ENCODE peak calls at places on chromosomes 5 and 9, in five cellular contexts. One of them, this sample, is unnamed.

GRCh38 chr5:68122439-68122906 is 93.1 kb upstream of the PIK3R1 start:
- DNase-seq in A549: no peak
- DNase-seq in GM23338: no peak
- DNase-seq in SK-N-SH: no peak
- DNase-seq in K562: no peak
- DNase-seq in this sample: no peak

GRCh38 chr5:3740546-3741371 is 145.1 kb downstream of the IRX1 start:
- DNase-seq in GM23338: no peak
- DNase-seq in K562: no peak
- DNase-seq in SK-N-SH: no peak
- DNase-seq in A549: no peak
- DNase-seq in this sample: no peak

GRCh38 chr9:111807197-111807596 is 12.5 kb upstream of the SHOC1 start:
- DNase-seq in GM23338: no peak
- DNase-seq in A549: no peak
- DNase-seq in SK-N-SH: no peak
- DNase-seq in K562: no peak
- DNase-seq in this sample: no peak

GRCh38 chr5:90518666-90519065 is 10.7 kb downstream of the LYSMD3 start:
- DNase-seq in SK-N-SH: no peak
- DNase-seq in GM23338: no peak
- DNase-seq in A549: no peak
- DNase-seq in K562: no peak
- DNase-seq in this sample: no peak

GRCh38 chr9:131407717-131408195 is 13.9 kb downstream of the PRRC2B start:
- DNase-seq in GM23338: peak
- DNase-seq in SK-N-SH: no peak
- DNase-seq in K562: peak
- DNase-seq in A549: no peak
- DNase-seq in this sample: no peak

GRCh38 chr5:62082370-62082778 is 223.6 kb upstream of the KIF2A start:
- DNase-seq in SK-N-SH: peak
- DNase-seq in GM23338: no peak
- DNase-seq in A549: no peak
- DNase-seq in K562: no peak
- DNase-seq in this sample: peak

GRCh38 chr9:94713446-94714185 is 12.9 kb upstream of the AOPEP start:
- DNase-seq in K562: no peak
- DNase-seq in GM23338: no peak
- DNase-seq in A549: no peak
- DNase-seq in SK-N-SH: no peak
- DNase-seq in this sample: no peak

GRCh38 chr5:151815051-151815450 is 43.3 kb downstream of the G3BP1 start:
- DNase-seq in GM23338: no peak
- DNase-seq in K562: no peak
- DNase-seq in SK-N-SH: no peak
- DNase-seq in A549: no peak
- DNase-seq in this sample: no peak

GRCh38 chr9:126702501-126703329 is 89.0 kb downstream of the LMX1B start:
- DNase-seq in GM23338: peak
- DNase-seq in K562: peak
- DNase-seq in A549: peak
- DNase-seq in SK-N-SH: peak
- DNase-seq in this sample: no peak

GRCh38 chr5:177325868-177326381 is 14.2 kb upstream of the MXD3 start:
- DNase-seq in A549: no peak
- DNase-seq in SK-N-SH: no peak
- DNase-seq in GM23338: peak
- DNase-seq in K562: no peak
- DNase-seq in this sample: no peak

GRCh38 chr9:4226331-4227250 is 73.3 kb downstream of the GLIS3 start:
- DNase-seq in K562: no peak
- DNase-seq in A549: no peak
- DNase-seq in SK-N-SH: no peak
- DNase-seq in GM23338: peak
- DNase-seq in this sample: no peak

GRCh38 chr5:162485666-162486292 is 418.2 kb downstream of the GABRG2 start:
- DNase-seq in A549: no peak
- DNase-seq in GM23338: peak
- DNase-seq in K562: no peak
- DNase-seq in SK-N-SH: peak
- DNase-seq in this sample: no peak

GRCh38 chr5:80299601-80300000 is 20.2 kb upstream of the SPZ1 start:
- DNase-seq in K562: no peak
- DNase-seq in A549: no peak
- DNase-seq in SK-N-SH: no peak
- DNase-seq in GM23338: no peak
- DNase-seq in this sample: no peak

GRCh38 chr9:133449760-133450159 is 10.0 kb upstream of the CACFD1 start:
- DNase-seq in A549: peak
- DNase-seq in SK-N-SH: no peak
- DNase-seq in GM23338: no peak
- DNase-seq in K562: no peak
- DNase-seq in this sample: no peak

GRCh38 chr9:121707477-121708424 is 56.3 kb downstream of the DAB2IP start:
- DNase-seq in K562: no peak
- DNase-seq in SK-N-SH: no peak
- DNase-seq in GM23338: no peak
- DNase-seq in A549: no peak
- DNase-seq in this sample: no peak

GRCh38 chr9:81595887-81596558 is 93.3 kb downstream of the TLE1 start:
- DNase-seq in K562: no peak
- DNase-seq in A549: no peak
- DNase-seq in SK-N-SH: peak
- DNase-seq in GM23338: peak
- DNase-seq in this sample: no peak

GRCh38 chr9:14538529-14538928 is 154.7 kb downstream of the ZDHHC21 start:
- DNase-seq in A549: no peak
- DNase-seq in K562: peak
- DNase-seq in SK-N-SH: no peak
- DNase-seq in GM23338: no peak
- DNase-seq in this sample: no peak

GRCh38 chr9:92035146-92035545 is 80.1 kb downstream of the SPTLC1 start:
- DNase-seq in SK-N-SH: no peak
- DNase-seq in K562: no peak
- DNase-seq in GM23338: no peak
- DNase-seq in A549: no peak
- DNase-seq in this sample: no peak

GRCh38 chr9:126301985-126302603 is 24.5 kb upstream of the MVB12B start:
- DNase-seq in SK-N-SH: peak
- DNase-seq in K562: peak
- DNase-seq in A549: peak
- DNase-seq in GM23338: peak
- DNase-seq in this sample: peak

GRCh38 chr9:123043081-123043939 is 9.8 kb downstream of the GPR21 start:
- DNase-seq in SK-N-SH: no peak
- DNase-seq in A549: no peak
- DNase-seq in K562: no peak
- DNase-seq in GM23338: no peak
- DNase-seq in this sample: no peak

DNA sequence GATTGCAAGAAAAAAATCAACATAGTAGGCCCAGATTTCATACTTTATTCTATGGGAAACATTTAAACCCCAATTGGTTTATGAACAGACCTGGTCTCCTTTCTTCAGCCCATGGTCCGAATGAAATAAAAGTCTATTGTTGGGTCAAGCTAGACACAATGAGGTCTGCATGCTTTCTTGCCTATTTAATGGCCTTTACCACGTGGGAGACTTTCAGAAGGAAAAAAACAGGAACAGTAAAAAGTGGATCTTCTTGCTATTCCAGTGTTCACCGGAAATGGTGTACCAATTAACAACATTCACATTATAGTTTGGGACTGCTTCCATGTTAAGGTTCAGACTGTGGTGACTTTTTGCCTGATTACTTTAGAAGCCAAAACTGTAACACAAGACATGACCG is 85.5 kb upstream of the PRRC1 start:
- DNase-seq in GM23338: no peak
- DNase-seq in K562: no peak
- DNase-seq in A549: no peak
- DNase-seq in SK-N-SH: no peak
- DNase-seq in this sample: no peak
- TF ChIP-seq REST in GM23338: no peak
- TF ChIP-seq REST in K562: no peak
- TF ChIP-seq REST in A549: no peak
- TF ChIP-seq REST in SK-N-SH: no peak
- TF ChIP-seq REST in this sample: no peak

GRCh38 chr9:86545085-86545484 is 190.9 kb upstream of the TUT7 start:
- DNase-seq in A549: no peak
- DNase-seq in SK-N-SH: no peak
- DNase-seq in K562: no peak
- DNase-seq in GM23338: no peak
- DNase-seq in this sample: no peak

GRCh38 chr9:86549434-86549833 is 195.2 kb upstream of the TUT7 start:
- DNase-seq in GM23338: no peak
- DNase-seq in K562: no peak
- DNase-seq in A549: no peak
- DNase-seq in SK-N-SH: no peak
- DNase-seq in this sample: no peak

GRCh38 chr9:86548220-86548619 is 194.0 kb upstream of the TUT7 start:
- DNase-seq in A549: no peak
- DNase-seq in SK-N-SH: no peak
- DNase-seq in K562: no peak
- DNase-seq in GM23338: no peak
- DNase-seq in this sample: no peak

GRCh38 chr9:86547596-86547995 is 193.4 kb upstream of the TUT7 start:
- DNase-seq in SK-N-SH: no peak
- DNase-seq in GM23338: no peak
- DNase-seq in A549: no peak
- DNase-seq in K562: no peak
- DNase-seq in this sample: no peak

GRCh38 chr9:86546712-86547111 is 192.5 kb upstream of the TUT7 start:
- DNase-seq in GM23338: peak
- DNase-seq in A549: no peak
- DNase-seq in K562: no peak
- DNase-seq in SK-N-SH: no peak
- DNase-seq in this sample: no peak
- H3K4me3 ChIP-seq in GM23338: no peak
- H3K4me3 ChIP-seq in A549: no peak
- H3K4me3 ChIP-seq in K562: no peak
- H3K4me3 ChIP-seq in SK-N-SH: no peak
- H3K4me3 ChIP-seq in this sample: no peak

GRCh38 chr9:124780060-124780756 is 3.3 kb downstream of the OLFML2A start:
- DNase-seq in SK-N-SH: peak
- DNase-seq in GM23338: no peak
- DNase-seq in K562: no peak
- DNase-seq in A549: no peak
- DNase-seq in this sample: no peak
- H3K27ac ChIP-seq in SK-N-SH: no peak
- H3K27ac ChIP-seq in GM23338: no peak
- H3K27ac ChIP-seq in K562: no peak
- H3K27ac ChIP-seq in A549: peak
- H3K27ac ChIP-seq in this sample: peak

GRCh38 chr9:96089425-96089824 is 212.6 kb downstream of the HSD17B3 start:
- DNase-seq in A549: no peak
- DNase-seq in SK-N-SH: no peak
- DNase-seq in GM23338: no peak
- DNase-seq in K562: no peak
- DNase-seq in this sample: no peak

GRCh38 chr9:96085536-96086143 is 210.1 kb downstream of the ERCC6L2 start:
- DNase-seq in GM23338: no peak
- DNase-seq in K562: no peak
- DNase-seq in SK-N-SH: peak
- DNase-seq in A549: no peak
- DNase-seq in this sample: no peak

GRCh38 chr9:96086936-96087582 is 211.6 kb downstream of the ERCC6L2 start:
- DNase-seq in A549: no peak
- DNase-seq in GM23338: no peak
- DNase-seq in SK-N-SH: no peak
- DNase-seq in K562: no peak
- DNase-seq in this sample: no peak

GRCh38 chr9:96088510-96088909 is 213.0 kb downstream of the ERCC6L2 start:
- DNase-seq in SK-N-SH: no peak
- DNase-seq in K562: no peak
- DNase-seq in A549: no peak
- DNase-seq in GM23338: no peak
- DNase-seq in this sample: no peak

DNA sequence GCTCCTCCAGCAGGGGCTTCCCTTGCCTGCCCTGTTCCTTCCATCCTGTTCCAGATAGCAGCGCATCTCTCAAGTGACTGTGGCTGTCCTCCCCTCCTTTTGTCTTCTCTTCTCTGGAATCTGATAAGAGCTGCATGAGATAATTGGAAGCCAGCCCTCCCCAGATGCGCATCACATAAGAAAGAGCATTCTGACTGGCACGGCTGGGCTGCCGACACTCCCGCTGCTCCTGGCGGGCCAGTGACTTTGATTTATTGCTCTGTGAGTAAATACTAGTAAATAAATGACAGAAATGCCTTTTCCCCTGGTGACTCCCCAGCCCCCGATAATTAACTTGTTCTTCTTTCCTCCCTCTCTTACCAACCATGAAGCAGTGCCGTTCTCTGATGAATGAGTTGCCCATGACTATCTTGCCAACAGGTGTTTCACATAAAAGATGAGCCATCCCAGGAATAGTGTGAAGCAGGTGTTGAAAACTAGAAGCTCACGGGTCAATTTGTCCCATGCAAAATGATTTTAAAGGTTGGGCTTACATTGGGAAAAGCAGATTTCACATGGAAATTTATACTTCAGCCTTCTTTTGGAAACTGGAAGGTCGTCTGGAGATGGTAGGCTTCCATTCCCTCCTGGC is 212.3 kb downstream of the ERCC6L2 start:
- DNase-seq in A549: peak
- DNase-seq in SK-N-SH: no peak
- DNase-seq in GM23338: peak
- DNase-seq in K562: no peak
- DNase-seq in this sample: no peak
- TF ChIP-seq REST in A549: no peak
- TF ChIP-seq REST in SK-N-SH: no peak
- TF ChIP-seq REST in GM23338: no peak
- TF ChIP-seq REST in K562: no peak
- TF ChIP-seq REST in this sample: no peak

GRCh38 chr5:172003750-172004149 is 2.7 kb downstream of the FBXW11 start:
- DNase-seq in GM23338: no peak
- DNase-seq in SK-N-SH: no peak
- DNase-seq in A549: no peak
- DNase-seq in K562: no peak
- DNase-seq in this sample: no peak
- H3K4me3 ChIP-seq in GM23338: peak
- H3K4me3 ChIP-seq in SK-N-SH: peak
- H3K4me3 ChIP-seq in A549: no peak
- H3K4me3 ChIP-seq in K562: no peak
- H3K4me3 ChIP-seq in this sample: peak

GRCh38 chr5:59261969-59262368 is 631.6 kb downstream of the PDE4D start:
- DNase-seq in A549: no peak
- DNase-seq in GM23338: no peak
- DNase-seq in K562: no peak
- DNase-seq in SK-N-SH: no peak
- DNase-seq in this sample: no peak
- H3K27ac ChIP-seq in A549: peak
- H3K27ac ChIP-seq in GM23338: no peak
- H3K27ac ChIP-seq in K562: no peak
- H3K27ac ChIP-seq in SK-N-SH: no peak
- H3K27ac ChIP-seq in this sample: no peak

This sample was measured in Panc1.